ENCODE peak calls at places on chromosomes 4 and X, in seven cellular contexts. T is ascending aorta, M is aorta, Y is left ventricle myocardium inferior, D is tibial nerve, F is adrenal gland, J is AG04450. H is an unnamed sample.

GRCh38 chrX:38293741-38294140 is 33.6 kb downstream of the RPGR start:
- DNase-seq in T (no peak), M (no peak), Y (no peak), D (no peak), F (no peak), J (no peak), H (no peak)

GRCh38 chr4:8079031-8079885 is 79.4 kb downstream of the ABLIM2 start:
- DNase-seq in T (no peak), M (peak), Y (no peak), D (no peak), F (peak), J (no peak), H (peak)

GRCh38 chr4:69831646-69832325 is 28.2 kb downstream of the SULT1E1 start:
- DNase-seq in T (no peak), M (no peak), Y (peak), D (no peak), F (peak), J (no peak), H (no peak)

GRCh38 chr4:118314221-118314620 is 38.6 kb downstream of the PRSS12 start:
- DNase-seq in T (no peak), M (no peak), Y (no peak), D (no peak), F (no peak), J (no peak), H (no peak)

GRCh38 chrX:9072281-9072680 is 38.4 kb upstream of the FAM9B start:
- DNase-seq in T (no peak), M (no peak), Y (no peak), D (no peak), F (no peak), J (no peak), H (no peak)

GRCh38 chr4:143307536-143307935 is 29.1 kb upstream of the GAB1 start:
- DNase-seq in T (no peak), M (no peak), Y (no peak), D (no peak), F (no peak), J (no peak), H (no peak)

GRCh38 chrX:18891561-18891945 is 92.4 kb downstream of the PHKA2 start:
- DNase-seq in T (no peak), M (no peak), Y (no peak), D (no peak), F (no peak), J (no peak), H (no peak)

GRCh38 chrX:38879631-38880220 is 78.5 kb downstream of the MID1IP1 start:
- DNase-seq in T (no peak), M (no peak), Y (peak), D (no peak), F (no peak), J (no peak), H (no peak)

GRCh38 chr4:94803181-94803580 is 45.4 kb downstream of the BMPR1B start:
- DNase-seq in T (no peak), M (no peak), Y (no peak), D (no peak), F (no peak), J (no peak), H (no peak)

GRCh38 chr4:112288455-112288854 is 2.8 kb upstream of the TIFA start:
- DNase-seq in T (no peak), M (no peak), Y (no peak), D (no peak), F (no peak), J (no peak), H (no peak)

GRCh38 chr4:137576437-137576836 is 44.1 kb upstream of the PCDH18 start:
- DNase-seq in T (no peak), M (no peak), Y (no peak), D (no peak), F (no peak), J (no peak), H (no peak)

GRCh38 chrX:134171661-134172587 is 65.1 kb upstream of the CCDC160 start:
- DNase-seq in T (no peak), M (peak), Y (peak), D (peak), F (peak), J (no peak), H (no peak)

GRCh38 chr4:109078724-109079123 is 223.7 kb downstream of the COL25A1 start:
- DNase-seq in T (no peak), M (no peak), Y (no peak), D (peak), F (no peak), J (peak), H (no peak)

GRCh38 chrX:130704053-130705038 is 198.7 kb downstream of the ENOX2 start:
- DNase-seq in T (no peak), M (no peak), Y (no peak), D (no peak), F (no peak), J (no peak), H (no peak)

GRCh38 chr4:180513076-180513475 is 1730.1 kb upstream of the TENM3 start:
- DNase-seq in T (no peak), M (no peak), Y (no peak), D (no peak), F (no peak), J (no peak), H (no peak)

GRCh38 chr4:170202721-170203120 is 113.0 kb upstream of the AADAT start:
- DNase-seq in T (no peak), M (no peak), Y (no peak), D (no peak), F (no peak), J (no peak), H (no peak)

GRCh38 chrX:11786862-11787261 is 28.8 kb downstream of the MSL3 start:
- DNase-seq in T (no peak), M (no peak), Y (no peak), D (no peak), F (no peak), J (no peak), H (no peak)

GRCh38 chr4:122117743-122118142 is 34.4 kb upstream of the BLTP1 start:
- DNase-seq in T (no peak), M (no peak), Y (no peak), D (no peak), F (no peak), J (peak), H (no peak)

GRCh38 chr4:26069218-26069617 is 155.2 kb downstream of the SMIM20 start:
- DNase-seq in T (peak), M (no peak), Y (no peak), D (no peak), F (no peak), J (no peak), H (no peak)

GRCh38 chrX:104621781-104622180 is 55.8 kb downstream of the IL1RAPL2 start:
- DNase-seq in T (no peak), M (no peak), Y (no peak), D (no peak), F (no peak), J (no peak), H (no peak)

GRCh38 chrX:134173541-134174272 is 63.3 kb upstream of the CCDC160 start:
- DNase-seq in T (no peak), M (no peak), Y (no peak), D (no peak), F (no peak), J (no peak), H (no peak)

GRCh38 chrX:108036298-108036973 is 8.4 kb upstream of the VSIG1 start:
- DNase-seq in T (no peak), M (no peak), Y (no peak), D (no peak), F (no peak), J (peak), H (no peak)

GRCh38 chr4:2290488-2290887 is 28.6 kb upstream of the MXD4 start:
- DNase-seq in T (peak), M (peak), Y (no peak), D (no peak), F (no peak), J (no peak), H (no peak)

GRCh38 chrX:69539437-69539836 is 35.3 kb downstream of the NALF2 start:
- DNase-seq in T (no peak), M (no peak), Y (no peak), D (no peak), F (no peak), J (no peak), H (no peak)

GRCh38 chrX:63430026-63430425 is 78.9 kb upstream of the SPIN4 start:
- DNase-seq in T (no peak), M (no peak), Y (no peak), D (no peak), F (no peak), J (no peak), H (no peak)

GRCh38 chr4:79865253-79865652 is 207.8 kb downstream of the ANTXR2 start:
- DNase-seq in T (no peak), M (no peak), Y (no peak), D (no peak), F (no peak), J (no peak), H (no peak)

GRCh38 chr4:145736241-145736831 is 56.4 kb downstream of the C4orf51 start:
- DNase-seq in T (peak), M (peak), Y (peak), D (peak), F (peak), J (no peak), H (peak)

GRCh38 chr4:55030606-55031005 is 94.8 kb downstream of the KDR start:
- DNase-seq in T (no peak), M (no peak), Y (no peak), D (no peak), F (no peak), J (no peak), H (no peak)

GRCh38 chr4:17654701-17655100 is 40.3 kb downstream of the MED28 start:
- DNase-seq in T (no peak), M (no peak), Y (no peak), D (no peak), F (no peak), J (no peak), H (no peak)

DNA sequence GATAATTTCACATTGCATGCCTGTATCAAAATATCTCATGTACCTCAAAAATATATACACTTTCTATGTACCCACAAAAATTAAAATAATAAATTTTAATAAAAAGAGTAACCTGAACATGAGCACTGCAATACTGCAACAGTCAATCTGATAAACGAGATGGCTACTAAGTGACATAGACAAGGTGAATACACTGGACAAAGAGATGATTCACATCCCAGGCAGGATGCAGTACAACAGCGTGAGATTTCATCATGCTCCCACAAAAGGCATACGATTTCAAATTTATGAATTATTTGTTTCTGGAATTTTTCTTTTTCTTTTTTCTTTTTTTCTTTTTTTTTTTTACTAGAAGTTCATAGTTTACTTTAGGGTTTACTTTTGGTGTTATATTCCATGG is 12.2 kb upstream of the FGF16 start:
- DNase-seq in T (no peak), M (no peak), Y (no peak), D (no peak), F (no peak), J (no peak), H (no peak)
- H3K27ac ChIP-seq in T (no peak), M (no peak), Y (no peak), D (no peak), F (no peak), J (no peak), H (no peak)

GRCh38 chr4:102827674-102828496 is 534 bp upstream of the UBE2D3 start:
- DNase-seq in T (peak), M (peak), Y (peak), D (peak), F (peak), J (peak), H (peak)

GRCh38 chr4:102828497-102828808 is 1.1 kb upstream of the UBE2D3 start:
- DNase-seq in T (no peak), M (no peak), Y (no peak), D (no peak), F (no peak), J (no peak), H (no peak)

GRCh38 chr4:102826890-102827673 is at the start of gene UBE2D3:
- DNase-seq in T (peak), M (peak), Y (peak), D (peak), F (peak), J (peak), H (peak)

GRCh38 chr4:102832105-102832504 is 4.8 kb upstream of the UBE2D3 start:
- DNase-seq in T (no peak), M (no peak), Y (no peak), D (no peak), F (no peak), J (no peak), H (no peak)

DNA sequence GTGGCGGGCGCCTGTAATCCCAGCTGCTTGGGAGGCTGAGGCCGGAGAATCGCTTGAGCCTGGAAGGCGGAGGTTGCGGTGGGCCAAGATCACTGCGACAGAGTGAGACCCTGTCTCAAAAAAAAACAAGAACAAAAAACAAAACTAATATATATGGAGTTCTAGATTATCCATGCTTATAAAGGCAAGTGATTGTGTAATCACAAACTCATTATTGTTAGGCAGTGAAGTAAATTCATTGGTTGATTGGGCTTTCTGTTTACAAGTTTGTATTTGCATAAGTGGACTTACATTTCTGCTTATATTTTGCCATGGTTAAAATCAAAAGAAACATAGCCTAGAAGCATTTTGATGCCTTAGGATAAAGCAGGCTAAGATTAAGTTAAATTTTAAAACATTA is 2.5 kb upstream of the UBE2D3 start:
- DNase-seq in T (no peak), M (no peak), Y (no peak), D (no peak), F (no peak), J (no peak), H (no peak)
- H3K4me3 ChIP-seq in T (no peak), M (no peak), Y (no peak), D (no peak), F (no peak), J (no peak), H (no peak)

DNA sequence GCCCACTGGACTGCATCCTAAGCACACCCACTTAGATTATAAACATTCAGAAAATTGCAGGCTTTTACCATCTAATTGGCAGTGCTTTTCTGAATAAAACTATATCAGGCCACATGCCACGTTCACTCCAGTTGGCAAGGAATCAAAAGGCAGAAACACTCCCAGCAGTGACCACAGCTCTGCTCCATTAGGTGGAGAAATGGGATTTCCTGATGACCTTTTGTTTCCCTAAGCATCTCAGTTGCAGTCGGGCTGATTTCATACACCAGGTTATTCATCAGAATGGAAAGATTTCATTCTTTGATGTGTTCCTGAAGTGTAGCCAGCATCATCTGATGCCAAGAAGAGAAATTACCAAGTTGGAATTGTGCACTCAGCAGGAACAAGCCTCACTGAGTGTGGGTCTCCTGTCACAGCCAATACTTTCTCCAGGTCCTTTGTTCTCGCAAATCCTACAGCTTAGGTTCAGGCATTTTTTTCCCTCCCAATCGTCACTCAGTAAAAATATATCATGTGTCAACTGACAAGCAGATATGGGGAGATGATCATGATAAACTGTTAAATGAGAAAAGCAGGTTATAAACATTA is 193.8 kb downstream of the SPATA18 start:
- DNase-seq in T (no peak), M (no peak), Y (no peak), D (peak), F (peak), J (no peak), H (no peak)
- H3K27ac ChIP-seq in T (no peak), M (no peak), Y (peak), D (peak), F (no peak), J (no peak), H (no peak)

DNA sequence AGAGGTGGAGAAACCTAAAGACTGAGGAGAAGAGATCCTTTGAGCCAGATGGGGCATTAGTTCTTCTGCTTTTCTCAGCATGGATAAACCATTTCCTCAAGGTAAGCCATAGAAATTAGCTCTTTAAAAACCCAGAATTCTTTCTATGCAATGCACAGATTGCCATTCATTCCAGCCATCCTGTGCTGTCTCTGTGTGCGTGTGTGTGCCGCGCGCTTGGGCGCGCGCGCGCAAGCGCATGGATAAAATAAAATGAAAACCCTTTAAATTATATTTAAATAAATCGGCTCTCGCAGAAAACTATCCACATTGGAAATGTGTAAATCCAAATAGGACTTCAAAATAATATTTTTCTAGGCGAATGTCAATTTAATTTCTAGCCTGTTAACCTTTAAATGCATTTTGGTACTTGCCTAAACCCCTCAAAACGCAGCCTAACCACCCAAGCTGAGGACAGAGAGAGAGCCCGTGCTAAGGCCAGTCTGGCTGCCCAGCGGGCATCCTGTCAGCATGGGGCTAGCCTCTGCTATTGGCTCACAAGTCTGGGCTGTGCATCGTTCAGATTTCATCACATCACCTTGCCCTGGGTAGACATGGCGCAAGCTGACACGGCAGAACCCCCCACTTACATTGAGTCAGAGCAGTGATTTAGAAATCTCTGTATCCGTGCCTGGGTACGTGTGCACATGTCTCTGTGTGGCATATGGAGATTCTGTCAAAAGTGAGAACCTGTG is 112.9 kb upstream of the VAMP7 start:
- DNase-seq in T (no peak), M (peak), Y (no peak), D (no peak), F (peak), J (no peak), H (no peak)
- H3K4me3 ChIP-seq in T (peak), M (peak), Y (peak), D (no peak), F (peak), J (peak), H (peak)

DNA sequence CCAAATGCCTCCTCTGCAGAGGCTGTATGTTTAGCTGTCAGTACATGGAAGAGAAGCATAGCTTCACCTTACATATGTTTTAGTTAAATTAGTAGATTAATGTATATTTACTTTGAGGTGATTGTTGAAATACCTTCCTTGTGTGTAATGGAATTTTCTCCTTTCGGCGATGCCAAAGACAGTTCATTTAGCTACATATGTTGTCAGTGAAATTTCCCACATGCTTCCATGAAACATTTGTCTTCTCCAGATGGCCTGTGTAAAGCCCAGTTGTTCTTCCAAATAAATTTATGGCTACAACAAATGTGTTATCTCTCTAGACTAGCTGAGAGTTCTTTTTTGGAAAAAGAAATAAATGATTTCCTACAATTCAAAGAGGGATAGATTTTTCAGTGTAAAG is 95.2 kb downstream of the GPAT3 start:
- DNase-seq in T (no peak), M (no peak), Y (no peak), D (no peak), F (no peak), J (peak), H (no peak)
- H3K27ac ChIP-seq in T (no peak), M (no peak), Y (peak), D (no peak), F (no peak), J (peak), H (no peak)

GRCh38 chrX:47311857-47312774 is 58.3 kb upstream of the ZNF157 start:
- DNase-seq in T (no peak), M (no peak), Y (no peak), D (peak), F (peak), J (peak), H (no peak)
- H3K4me3 ChIP-seq in T (no peak), M (no peak), Y (no peak), D (no peak), F (no peak), J (no peak), H (no peak)

GRCh38 chr4:75142850-75143249 is 209.9 kb downstream of the PARM1 start:
- DNase-seq in T (no peak), M (no peak), Y (no peak), D (no peak), F (no peak), J (no peak), H (no peak)
- H3K27ac ChIP-seq in T (peak), M (peak), Y (no peak), D (no peak), F (no peak), J (no peak), H (peak)

DNA sequence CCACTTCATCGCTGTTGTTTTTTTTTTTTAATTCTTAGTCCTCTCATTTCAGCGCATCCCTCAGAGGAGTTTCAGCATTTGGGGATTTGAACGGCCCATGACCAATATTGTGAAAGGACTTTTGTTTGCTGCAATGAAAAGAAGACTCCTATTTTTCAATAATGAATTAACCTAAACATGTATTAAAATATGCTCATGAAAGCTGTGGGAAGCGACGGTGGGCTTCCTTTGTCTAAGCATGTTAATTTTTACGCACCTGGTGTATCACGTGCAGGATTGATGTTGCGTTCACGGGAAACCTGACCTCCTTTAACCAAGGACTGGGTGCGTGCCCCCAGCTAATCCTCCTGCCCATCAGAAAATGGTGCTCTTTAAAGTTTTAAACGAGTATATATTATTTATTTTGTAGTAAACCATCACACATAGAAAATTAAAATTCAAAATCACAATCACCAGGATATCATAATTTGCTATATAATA is 570 bp upstream of the CCDC110 start:
- DNase-seq in T (no peak), M (no peak), Y (no peak), D (no peak), F (no peak), J (no peak), H (no peak)
- H3K4me3 ChIP-seq in T (peak), M (peak), Y (peak), D (peak), F (peak), J (peak), H (peak)

GRCh38 chrX:56986138-56986537 is 9.2 kb downstream of the SPIN3 start:
- DNase-seq in T (no peak), M (no peak), Y (no peak), D (no peak), F (no peak), J (no peak), H (no peak)
- H3K27ac ChIP-seq in T (no peak), M (no peak), Y (no peak), D (no peak), F (no peak), J (no peak), H (no peak)